ENCODE peak calls at places on chromosomes 11 and 22, in six cellular contexts. H is BJ; P is CD4-positive, alpha-beta memory T cell; W is globus pallidus; N is AG09309; Y is activated naive CD4-positive, alpha-beta T cell. Q is an unnamed sample.

GRCh38 chr22:47622541-47622940 is 860.1 kb downstream of the TBC1D22A start:
- DNase-seq in Y (no peak), N (no peak), W (no peak), P (no peak), H (no peak), Q (no peak)

GRCh38 chr11:59562292-59562691 is 51.0 kb downstream of the OR4D9 start:
- DNase-seq in H (no peak), Y (no peak), P (no peak), N (no peak), W (no peak), Q (no peak)

GRCh38 chr11:114168691-114169090 is 109.2 kb downstream of the ZBTB16 start:
- DNase-seq in N (no peak), W (no peak), P (no peak), H (no peak), Y (no peak), Q (peak; percentile 86)

GRCh38 chr11:75946531-75947530 is 131.8 kb downstream of the UVRAG start:
- DNase-seq in P (no peak), N (no peak), H (no peak), Y (no peak), W (peak; percentile 34), Q (peak; percentile 31)

GRCh38 chr11:107928767-107929507 is 689 bp downstream of the RAB39A start:
- DNase-seq in Y (no peak), P (no peak), H (no peak), W (peak; percentile 7), N (no peak), Q (no peak)

GRCh38 chr11:88535916-88536547 is 198.5 kb upstream of the CTSC start:
- DNase-seq in H (peak; percentile 77), W (no peak), P (no peak), Y (no peak), N (peak; percentile 73), Q (no peak)

GRCh38 chr22:40418366-40419201 is 48.2 kb downstream of the SGSM3 start:
- DNase-seq in P (no peak), W (peak; percentile 18), Y (no peak), H (no peak), N (no peak), Q (no peak)

GRCh38 chr11:47399860-47400812 is 8.3 kb upstream of the SLC39A13 start:
- DNase-seq in N (no peak), P (no peak), W (no peak), Y (peak; percentile 30), H (no peak), Q (peak; percentile 15)

GRCh38 chr22:40345271-40345670 is 1.0 kb upstream of the ADSL start:
- DNase-seq in H (no peak), W (no peak), N (no peak), P (peak; percentile 76), Y (no peak), Q (no peak)

GRCh38 chr11:72821920-72822799 is 7.9 kb downstream of the ATG16L2 start:
- DNase-seq in P (peak; percentile 86), N (no peak), Y (peak; percentile 82), H (no peak), W (peak; percentile 80), Q (no peak)

GRCh38 chr11:11407065-11407737 is 54.2 kb upstream of the CSNK2A3 start:
- DNase-seq in Y (no peak), H (no peak), N (no peak), P (no peak), W (no peak), Q (no peak)

GRCh38 chr11:47243454-47243853 is 5.2 kb downstream of the ACP2 start:
- DNase-seq in H (no peak), P (no peak), Y (no peak), N (no peak), W (no peak), Q (no peak)

GRCh38 chr22:29032014-29032475 is 29.6 kb downstream of the C22orf31 start:
- DNase-seq in Y (no peak), W (no peak), N (no peak), H (no peak), P (no peak), Q (no peak)

GRCh38 chr22:46596032-46596441 is 24.1 kb upstream of the GRAMD4 start:
- DNase-seq in P (no peak), W (no peak), N (no peak), Y (no peak), H (no peak), Q (no peak)

GRCh38 chr11:20276661-20277000 is 86.9 kb upstream of the HTATIP2 start:
- DNase-seq in P (no peak), H (no peak), N (no peak), W (no peak), Y (no peak), Q (no peak)

GRCh38 chr11:13287681-13288080 is 10.1 kb downstream of the BMAL1 start:
- DNase-seq in P (no peak), N (no peak), Y (no peak), W (no peak), H (no peak), Q (no peak)

GRCh38 chr11:76689861-76690260 is 19.3 kb upstream of the LRRC32 start:
- DNase-seq in W (no peak), Y (no peak), P (no peak), H (no peak), N (no peak), Q (no peak)

GRCh38 chr22:38314140-38314991 is 2.9 kb downstream of the CSNK1E start:
- DNase-seq in Y (no peak), P (no peak), N (no peak), H (no peak), W (no peak), Q (no peak)

GRCh38 chr11:94732617-94733292 is 35.4 kb upstream of the AMOTL1 start:
- DNase-seq in H (peak; percentile 62), Y (no peak), W (no peak), N (peak; percentile 40), P (no peak), Q (no peak)

GRCh38 chr22:25645964-25646363 is 81.5 kb downstream of the GRK3 start:
- DNase-seq in H (no peak), P (no peak), W (no peak), N (no peak), Y (no peak), Q (no peak)

GRCh38 chr11:2704896-2705606 is 5.3 kb upstream of the KCNQ1OT1 start:
- DNase-seq in P (no peak), W (no peak), Y (no peak), H (no peak), N (no peak), Q (no peak)

GRCh38 chr11:117706322-117706814 is 90.6 kb downstream of the DSCAML1 start:
- DNase-seq in N (no peak), P (no peak), W (no peak), H (no peak), Y (no peak), Q (no peak)

GRCh38 chr11:71202598-71202944 is 49.8 kb downstream of the SHANK2 start:
- DNase-seq in P (no peak), N (no peak), W (no peak), H (no peak), Y (no peak), Q (no peak)

GRCh38 chr11:115676768-115677167 is 172.6 kb upstream of the CADM1 start:
- DNase-seq in N (peak; percentile 39), H (peak; percentile 39), W (no peak), P (no peak), Y (no peak), Q (no peak)

GRCh38 chr22:44587004-44587793 is 89.2 kb upstream of the RTL6 start:
- DNase-seq in N (no peak), H (no peak), P (no peak), W (no peak), Y (no peak), Q (peak; percentile 61)

GRCh38 chr22:28799834-28800307 is 498 bp downstream of the XBP1 start:
- DNase-seq in Y (no peak), H (peak; percentile 1), P (peak; percentile 38), W (peak; percentile 39), N (peak; percentile 17), Q (no peak)

GRCh38 chr11:131217313-131218297 is 152.8 kb upstream of the NTM start:
- DNase-seq in Y (no peak), P (no peak), W (no peak), H (no peak), N (no peak), Q (no peak)

GRCh38 chr22:38079804-38080203 is 4.2 kb downstream of the SLC16A8 start:
- DNase-seq in N (no peak), H (no peak), Y (no peak), P (no peak), W (no peak), Q (no peak)

GRCh38 chr11:77197626-77198320 is 69.7 kb downstream of the MYO7A start:
- DNase-seq in W (no peak), P (no peak), N (no peak), H (no peak), Y (no peak), Q (no peak)

GRCh38 chr22:37726240-37726887 is 29.5 kb downstream of the TRIOBP start:
- DNase-seq in H (no peak), P (no peak), Y (no peak), N (no peak), W (no peak), Q (no peak)

GRCh38 chr22:17135153-17135760 is 14.1 kb upstream of the TMEM121B start:
- DNase-seq in N (no peak), P (no peak), Y (no peak), H (no peak), W (no peak), Q (no peak)

GRCh38 chr11:113796663-113797259 is 17.2 kb downstream of the CLDN25 start:
- DNase-seq in N (no peak), W (peak; percentile 72), Y (no peak), P (no peak), H (no peak), Q (peak; percentile 28)

GRCh38 chr11:14974723-14975587 is 2.8 kb upstream of the CALCA start:
- DNase-seq in N (no peak), P (peak; percentile 52), H (no peak), Y (peak; percentile 23), W (peak; percentile 14), Q (peak; percentile 22)

GRCh38 chr11:75347781-75348613 is 3.5 kb downstream of the ARRB1 start:
- DNase-seq in H (peak; percentile 83), Y (no peak), N (peak; percentile 67), P (no peak), W (no peak), Q (no peak)

GRCh38 chr22:50102946-50103345 is 13.1 kb downstream of the MOV10L1 start:
- DNase-seq in H (no peak), N (no peak), W (no peak), Y (no peak), P (no peak), Q (no peak)

GRCh38 chr11:68358416-68358815 is 46.0 kb downstream of the LRP5 start:
- DNase-seq in H (no peak), W (no peak), N (peak; percentile 49), P (no peak), Y (no peak), Q (no peak)

GRCh38 chr22:42862045-42862734 is 5.1 kb upstream of the ARFGAP3 start:
- DNase-seq in Y (no peak), N (no peak), P (no peak), H (no peak), W (no peak), Q (no peak)

GRCh38 chr11:30197869-30198268 is 32.9 kb upstream of the FSHB start:
- DNase-seq in Y (no peak), N (no peak), H (no peak), P (no peak), W (no peak), Q (no peak)

Q was measured in Jurkat, Clone E6-1.